ENCODE peak calls at places on chromosomes 1 and 21, in six cellular contexts. One of them, this sample, is unnamed. For H3K4me1, the result is how much of the 10 kb centered on the place peaks cover.

GRCh38 chr1:5908461-5909375 is 83.5 kb downstream of the NPHP4 start:
- DNase-seq in psoas muscle: no peak
- DNase-seq in lower lobe of right lung: peak
- DNase-seq in Panc1: no peak
- DNase-seq in K562: no peak
- DNase-seq in pancreas: no peak
- DNase-seq in this sample: no peak

GRCh38 chr21:31220567-31220966 is 123.5 kb downstream of the TIAM1 start:
- DNase-seq in Panc1: no peak
- DNase-seq in psoas muscle: no peak
- DNase-seq in lower lobe of right lung: no peak
- DNase-seq in K562: no peak
- DNase-seq in pancreas: no peak
- DNase-seq in this sample: no peak

GRCh38 chr1:170049191-170049800 is 25.2 kb downstream of the KIFAP3 start:
- DNase-seq in lower lobe of right lung: peak
- DNase-seq in pancreas: no peak
- DNase-seq in psoas muscle: no peak
- DNase-seq in K562: no peak
- DNase-seq in Panc1: no peak
- DNase-seq in this sample: no peak

GRCh38 chr1:235011064-235011598 is 117.5 kb downstream of the TOMM20 start:
- DNase-seq in K562: no peak
- DNase-seq in Panc1: no peak
- DNase-seq in lower lobe of right lung: no peak
- DNase-seq in psoas muscle: no peak
- DNase-seq in pancreas: no peak
- DNase-seq in this sample: no peak

GRCh38 chr1:185073725-185074124 is 28.4 kb downstream of the RNF2 start:
- DNase-seq in K562: no peak
- DNase-seq in pancreas: no peak
- DNase-seq in lower lobe of right lung: no peak
- DNase-seq in psoas muscle: no peak
- DNase-seq in Panc1: no peak
- DNase-seq in this sample: no peak

GRCh38 chr1:3342960-3343359 is 111.5 kb upstream of the ARHGEF16 start:
- DNase-seq in lower lobe of right lung: no peak
- DNase-seq in pancreas: no peak
- DNase-seq in Panc1: no peak
- DNase-seq in psoas muscle: no peak
- DNase-seq in K562: no peak
- DNase-seq in this sample: no peak

GRCh38 chr1:14928886-14929546 is 224.5 kb upstream of the TMEM51 start:
- DNase-seq in K562: no peak
- DNase-seq in psoas muscle: no peak
- DNase-seq in pancreas: no peak
- DNase-seq in Panc1: no peak
- DNase-seq in lower lobe of right lung: no peak
- DNase-seq in this sample: no peak

GRCh38 chr21:9839011-9839661 is 682.2 kb upstream of the TPTE start:
- DNase-seq in psoas muscle: peak
- DNase-seq in Panc1: no peak
- DNase-seq in lower lobe of right lung: peak
- DNase-seq in pancreas: peak
- DNase-seq in K562: peak
- DNase-seq in this sample: no peak

GRCh38 chr1:234553241-234554156 is 56.5 kb downstream of the IRF2BP2 start:
- DNase-seq in Panc1: no peak
- DNase-seq in lower lobe of right lung: no peak
- DNase-seq in K562: peak
- DNase-seq in psoas muscle: no peak
- DNase-seq in pancreas: no peak
- DNase-seq in this sample: no peak

GRCh38 chr1:217193151-217193550 is 437.7 kb downstream of the GPATCH2 start:
- DNase-seq in K562: no peak
- DNase-seq in Panc1: no peak
- DNase-seq in pancreas: no peak
- DNase-seq in psoas muscle: no peak
- DNase-seq in lower lobe of right lung: no peak
- DNase-seq in this sample: no peak

GRCh38 chr21:17646790-17647189 is 34.1 kb upstream of the BTG3 start:
- DNase-seq in pancreas: no peak
- DNase-seq in K562: no peak
- DNase-seq in Panc1: no peak
- DNase-seq in lower lobe of right lung: no peak
- DNase-seq in psoas muscle: no peak
- DNase-seq in this sample: no peak

GRCh38 chr1:230189276-230190183 is 122.5 kb downstream of the GALNT2 start:
- DNase-seq in pancreas: no peak
- DNase-seq in psoas muscle: no peak
- DNase-seq in Panc1: no peak
- DNase-seq in K562: no peak
- DNase-seq in lower lobe of right lung: no peak
- DNase-seq in this sample: no peak

GRCh38 chr1:174890024-174890423 is 109.7 kb upstream of the CACYBP start:
- DNase-seq in lower lobe of right lung: no peak
- DNase-seq in Panc1: no peak
- DNase-seq in K562: peak
- DNase-seq in psoas muscle: no peak
- DNase-seq in pancreas: no peak
- DNase-seq in this sample: no peak

GRCh38 chr1:32464191-32464715 is 619 bp upstream of the ZBTB8B start:
- DNase-seq in pancreas: no peak
- DNase-seq in K562: no peak
- DNase-seq in psoas muscle: no peak
- DNase-seq in Panc1: no peak
- DNase-seq in lower lobe of right lung: no peak
- DNase-seq in this sample: no peak

GRCh38 chr1:68346192-68346808 is 103.5 kb downstream of the RPE65 start:
- DNase-seq in psoas muscle: no peak
- DNase-seq in lower lobe of right lung: no peak
- DNase-seq in pancreas: no peak
- DNase-seq in Panc1: no peak
- DNase-seq in K562: peak
- DNase-seq in this sample: no peak

GRCh38 chr1:17200756-17201155 is 4.2 kb upstream of the PADI1 start:
- DNase-seq in pancreas: no peak
- DNase-seq in Panc1: no peak
- DNase-seq in lower lobe of right lung: no peak
- DNase-seq in psoas muscle: no peak
- DNase-seq in K562: no peak
- DNase-seq in this sample: no peak

GRCh38 chr1:67589519-67590233 is 95.3 kb upstream of the GADD45A start:
- DNase-seq in lower lobe of right lung: no peak
- DNase-seq in Panc1: no peak
- DNase-seq in K562: peak
- DNase-seq in psoas muscle: no peak
- DNase-seq in pancreas: no peak
- DNase-seq in this sample: no peak

GRCh38 chr1:77627965-77628570 is 54.4 kb downstream of the ZZZ3 start:
- DNase-seq in psoas muscle: no peak
- DNase-seq in lower lobe of right lung: no peak
- DNase-seq in Panc1: no peak
- DNase-seq in K562: no peak
- DNase-seq in pancreas: no peak
- DNase-seq in this sample: no peak

GRCh38 chr1:198391666-198392065 is 148.8 kb downstream of the ATP6V1G3 start:
- DNase-seq in pancreas: no peak
- DNase-seq in psoas muscle: no peak
- DNase-seq in lower lobe of right lung: no peak
- DNase-seq in Panc1: no peak
- DNase-seq in K562: no peak
- DNase-seq in this sample: no peak

GRCh38 chr1:47482783-47483182 is 44.9 kb downstream of the FOXD2 start:
- DNase-seq in lower lobe of right lung: no peak
- DNase-seq in Panc1: no peak
- DNase-seq in psoas muscle: no peak
- DNase-seq in K562: no peak
- DNase-seq in pancreas: no peak
- DNase-seq in this sample: no peak

GRCh38 chr1:13754510-13755103 is 54.6 kb downstream of the PRDM2 start:
- DNase-seq in lower lobe of right lung: no peak
- DNase-seq in pancreas: no peak
- DNase-seq in K562: no peak
- DNase-seq in psoas muscle: peak
- DNase-seq in Panc1: no peak
- DNase-seq in this sample: no peak

GRCh38 chr1:91278754-91279153 is 125.9 kb downstream of the HFM1 start:
- DNase-seq in Panc1: no peak
- DNase-seq in lower lobe of right lung: no peak
- DNase-seq in pancreas: no peak
- DNase-seq in psoas muscle: no peak
- DNase-seq in K562: peak
- DNase-seq in this sample: no peak

GRCh38 chr1:103284270-103284669 is 175.9 kb upstream of the COL11A1 start:
- DNase-seq in lower lobe of right lung: no peak
- DNase-seq in K562: no peak
- DNase-seq in psoas muscle: no peak
- DNase-seq in Panc1: no peak
- DNase-seq in pancreas: no peak
- DNase-seq in this sample: no peak

GRCh38 chr1:15328785-15329480 is 80.8 kb upstream of the EFHD2 start:
- DNase-seq in psoas muscle: peak
- DNase-seq in K562: peak
- DNase-seq in lower lobe of right lung: peak
- DNase-seq in Panc1: no peak
- DNase-seq in pancreas: no peak
- DNase-seq in this sample: peak

GRCh38 chr1:156012051-156012817 is 8.5 kb downstream of the SSR2 start:
- DNase-seq in lower lobe of right lung: no peak
- DNase-seq in K562: no peak
- DNase-seq in Panc1: no peak
- DNase-seq in psoas muscle: no peak
- DNase-seq in pancreas: no peak
- DNase-seq in this sample: no peak

GRCh38 chr1:227891223-227891954 is 56.3 kb downstream of the WNT9A start:
- DNase-seq in lower lobe of right lung: peak
- DNase-seq in Panc1: no peak
- DNase-seq in psoas muscle: peak
- DNase-seq in K562: no peak
- DNase-seq in pancreas: no peak
- DNase-seq in this sample: peak

GRCh38 chr1:1754051-1754815 is 24.0 kb downstream of the NADK start:
- DNase-seq in pancreas: no peak
- DNase-seq in lower lobe of right lung: no peak
- DNase-seq in K562: no peak
- DNase-seq in Panc1: no peak
- DNase-seq in psoas muscle: no peak
- DNase-seq in this sample: no peak

GRCh38 chr1:81878538-81878937 is 77.8 kb downstream of the ADGRL2 start:
- DNase-seq in psoas muscle: no peak
- DNase-seq in K562: no peak
- DNase-seq in lower lobe of right lung: no peak
- DNase-seq in Panc1: no peak
- DNase-seq in pancreas: no peak
- DNase-seq in this sample: no peak

GRCh38 chr1:244074559-244075171 is 23.6 kb downstream of the ZBTB18 start:
- DNase-seq in psoas muscle: no peak
- DNase-seq in lower lobe of right lung: no peak
- DNase-seq in pancreas: no peak
- DNase-seq in Panc1: no peak
- DNase-seq in K562: no peak
- DNase-seq in this sample: no peak

GRCh38 chr1:178374016-178374415 is 122.7 kb downstream of the CLEC20A start:
- DNase-seq in Panc1: no peak
- DNase-seq in psoas muscle: no peak
- DNase-seq in pancreas: no peak
- DNase-seq in K562: no peak
- DNase-seq in lower lobe of right lung: no peak
- DNase-seq in this sample: no peak

GRCh38 chr1:178371999-178372398 is 124.8 kb downstream of the CLEC20A start:
- DNase-seq in psoas muscle: no peak
- DNase-seq in Panc1: no peak
- DNase-seq in pancreas: no peak
- DNase-seq in K562: no peak
- DNase-seq in lower lobe of right lung: no peak
- DNase-seq in this sample: no peak

GRCh38 chr1:178371236-178371635 is 125.5 kb downstream of the CLEC20A start:
- DNase-seq in psoas muscle: no peak
- DNase-seq in lower lobe of right lung: no peak
- DNase-seq in pancreas: no peak
- DNase-seq in Panc1: no peak
- DNase-seq in K562: no peak
- DNase-seq in this sample: no peak

GRCh38 chr1:178379807-178380206 is 117.0 kb downstream of the CLEC20A start:
- DNase-seq in pancreas: no peak
- DNase-seq in K562: peak
- DNase-seq in Panc1: no peak
- DNase-seq in lower lobe of right lung: no peak
- DNase-seq in psoas muscle: no peak
- DNase-seq in this sample: no peak

GRCh38 chr1:178376008-178376407 is 120.8 kb downstream of the CLEC20A start:
- DNase-seq in psoas muscle: no peak
- DNase-seq in lower lobe of right lung: no peak
- DNase-seq in K562: no peak
- DNase-seq in pancreas: no peak
- DNase-seq in Panc1: no peak
- DNase-seq in this sample: no peak
- H3K4me3 ChIP-seq in psoas muscle: no peak
- H3K4me3 ChIP-seq in lower lobe of right lung: no peak
- H3K4me3 ChIP-seq in K562: no peak
- H3K4me3 ChIP-seq in pancreas: no peak
- H3K4me3 ChIP-seq in Panc1: no peak
- H3K4me3 ChIP-seq in this sample: no peak

GRCh38 chr1:25658791-25659431 is 42.3 kb downstream of the MAN1C1 start:
- DNase-seq in pancreas: peak
- DNase-seq in psoas muscle: peak
- DNase-seq in lower lobe of right lung: no peak
- DNase-seq in Panc1: no peak
- DNase-seq in K562: no peak
- DNase-seq in this sample: peak
- H3K4me1 ChIP-seq in pancreas: under half
- H3K4me1 ChIP-seq in psoas muscle: under half
- H3K4me1 ChIP-seq in lower lobe of right lung: under half
- H3K4me1 ChIP-seq in Panc1: under half
- H3K4me1 ChIP-seq in K562: under half
- H3K4me1 ChIP-seq in this sample: under half

DNA sequence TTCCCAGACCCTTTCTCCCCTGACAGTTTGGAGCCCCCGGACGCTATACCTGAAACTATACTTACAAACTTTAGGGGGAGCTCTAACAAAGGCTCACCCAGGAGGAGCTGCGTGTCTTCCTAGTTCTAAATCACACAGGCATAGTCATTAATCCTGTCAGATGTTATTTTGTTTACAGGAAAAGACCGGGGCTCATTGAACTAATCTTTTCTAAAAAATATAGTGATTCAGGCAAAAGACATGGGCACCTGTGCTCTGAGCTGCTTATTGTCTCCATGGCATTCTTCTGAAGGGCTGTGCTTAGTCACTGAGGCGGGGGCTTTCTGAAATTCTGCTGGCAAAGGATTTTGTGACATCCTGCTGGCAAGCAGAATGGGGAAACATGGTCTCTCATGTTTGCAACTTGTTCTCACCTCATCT is 1577.0 kb downstream of the NCAM2 start:
- DNase-seq in Panc1: no peak
- DNase-seq in pancreas: no peak
- DNase-seq in psoas muscle: no peak
- DNase-seq in K562: peak
- DNase-seq in lower lobe of right lung: no peak
- DNase-seq in this sample: no peak
- H3K4me3 ChIP-seq in Panc1: no peak
- H3K4me3 ChIP-seq in pancreas: no peak
- H3K4me3 ChIP-seq in psoas muscle: no peak
- H3K4me3 ChIP-seq in K562: no peak
- H3K4me3 ChIP-seq in lower lobe of right lung: no peak
- H3K4me3 ChIP-seq in this sample: no peak

GRCh38 chr1:203621559-203622130 is 5.0 kb upstream of the ATP2B4 start:
- DNase-seq in pancreas: no peak
- DNase-seq in Panc1: no peak
- DNase-seq in K562: no peak
- DNase-seq in lower lobe of right lung: no peak
- DNase-seq in psoas muscle: no peak
- DNase-seq in this sample: no peak
- H3K4me1 ChIP-seq in pancreas: under half
- H3K4me1 ChIP-seq in Panc1: under half
- H3K4me1 ChIP-seq in K562: under half
- H3K4me1 ChIP-seq in lower lobe of right lung: under half
- H3K4me1 ChIP-seq in psoas muscle: under half
- H3K4me1 ChIP-seq in this sample: under half

This sample was measured in ovary.